ENCODE peak calls at places on chromosomes 1 and 21, in nine cellular contexts. I is tibial artery, Y is GM12865, L is esophagus squamous epithelium, Z is ovary, A is heart left ventricle, V is CD14-positive monocyte, Q is activated B cell treated with CpG ODN at 0.5 μM for 24 hours, W is tibial nerve. S is an unnamed sample.

GRCh38 chr1:202162049-202162417 is 1.6 kb upstream of the PTPN7 start:
- DNase-seq in I (no peak), Y (peak; percentile 69), L (no peak), Z (no peak), A (no peak), V (no peak), Q (peak; percentile 42), W (no peak), S (no peak)

GRCh38 chr1:29567257-29567656 is 330.9 kb downstream of the PTPRU start:
- DNase-seq in I (no peak), Y (no peak), L (no peak), Z (no peak), A (no peak), V (no peak), Q (no peak), W (no peak), S (no peak)

GRCh38 chr1:221729771-221730170 is 12.1 kb downstream of the DUSP10 start:
- DNase-seq in I (no peak), Y (no peak), L (no peak), Z (no peak), A (no peak), V (no peak), Q (no peak), W (no peak), S (no peak)

GRCh38 chr1:20381961-20382360 is 91.3 kb downstream of the VWA5B1 start:
- DNase-seq in I (no peak), Y (no peak), L (no peak), Z (no peak), A (no peak), V (no peak), Q (no peak), W (no peak), S (no peak)

GRCh38 chr1:229432116-229432461 is 1.8 kb downstream of the ACTA1 start:
- DNase-seq in I (no peak), Y (no peak), L (no peak), Z (no peak), A (no peak), V (no peak), Q (no peak), W (no peak), S (no peak)

GRCh38 chr1:31238986-31239613 is 587 bp downstream of the NKAIN1 start:
- DNase-seq in I (no peak), Y (no peak), L (no peak), Z (no peak), A (no peak), V (no peak), Q (no peak), W (no peak), S (no peak)

GRCh38 chr1:202959276-202959620 is 1.1 kb upstream of the ADIPOR1 start:
- DNase-seq in I (no peak), Y (no peak), L (no peak), Z (no peak), A (no peak), V (no peak), Q (no peak), W (no peak), S (no peak)

GRCh38 chr1:230137328-230137815 is 70.3 kb downstream of the GALNT2 start:
- DNase-seq in I (no peak), Y (no peak), L (no peak), Z (no peak), A (no peak), V (no peak), Q (no peak), W (no peak), S (no peak)

GRCh38 chr1:204408074-204408507 is 3.5 kb downstream of the PPP1R15B start:
- DNase-seq in I (peak; percentile 85), Y (peak; percentile 23), L (no peak), Z (peak; percentile 77), A (peak; percentile 73), V (no peak), Q (no peak), W (peak; percentile 81), S (no peak)

GRCh38 chr21:39863111-39863510 is 4.1 kb upstream of the PCP4 start:
- DNase-seq in I (no peak), Y (no peak), L (no peak), Z (no peak), A (no peak), V (no peak), Q (no peak), W (no peak), S (no peak)

GRCh38 chr1:223732993-223733798 is 20.9 kb downstream of the CAPN2 start:
- DNase-seq in I (no peak), Y (no peak), L (no peak), Z (no peak), A (peak; percentile 65), V (no peak), Q (no peak), W (no peak), S (no peak)

GRCh38 chr1:58929667-58930325 is 145.9 kb upstream of the JUN start:
- DNase-seq in I (no peak), Y (no peak), L (no peak), Z (no peak), A (no peak), V (no peak), Q (no peak), W (no peak), S (no peak)

GRCh38 chr21:38832664-38833063 is 26.9 kb downstream of the ETS2 start:
- DNase-seq in I (no peak), Y (no peak), L (no peak), Z (no peak), A (no peak), V (no peak), Q (no peak), W (no peak), S (no peak)

GRCh38 chr1:59243544-59243943 is 53.4 kb upstream of the FGGY start:
- DNase-seq in I (no peak), Y (no peak), L (no peak), Z (no peak), A (no peak), V (no peak), Q (no peak), W (no peak), S (no peak)

GRCh38 chr21:39363607-39364555 is 15.0 kb upstream of the HMGN1 start:
- DNase-seq in I (no peak), Y (no peak), L (no peak), Z (no peak), A (no peak), V (no peak), Q (no peak), W (no peak), S (no peak)

GRCh38 chr1:172360960-172361359 is 59.5 kb upstream of the C1orf105 start:
- DNase-seq in I (no peak), Y (peak; percentile 83), L (no peak), Z (no peak), A (no peak), V (no peak), Q (no peak), W (no peak), S (no peak)

GRCh38 chr1:224182057-224182865 is 779 bp upstream of the DEGS1 start:
- DNase-seq in I (no peak), Y (peak; percentile 90), L (no peak), Z (no peak), A (no peak), V (no peak), Q (peak; percentile 18), W (no peak), S (no peak)

GRCh38 chr21:46457801-46458314 is 833 bp upstream of the DIP2A start:
- DNase-seq in I (peak; percentile 74), Y (peak; percentile 69), L (no peak), Z (peak; percentile 72), A (peak; percentile 44), V (no peak), Q (no peak), W (peak; percentile 22), S (peak; percentile 75)

GRCh38 chr1:207923561-207923960 is 12.6 kb upstream of the CD34 start:
- DNase-seq in I (no peak), Y (no peak), L (no peak), Z (no peak), A (peak; percentile 42), V (no peak), Q (no peak), W (no peak), S (no peak)

GRCh38 chr1:8120693-8121260 is 94.7 kb upstream of the ERRFI1 start:
- DNase-seq in I (peak; percentile 21), Y (peak; percentile 33), L (no peak), Z (no peak), A (no peak), V (no peak), Q (no peak), W (no peak), S (no peak)

GRCh38 chr1:152440635-152441471 is 26.8 kb upstream of the CRNN start:
- DNase-seq in I (peak; percentile 68), Y (peak; percentile 82), L (no peak), Z (peak; percentile 45), A (peak; percentile 60), V (peak; percentile 61), Q (peak; percentile 37), W (peak; percentile 65), S (no peak)
- TF ChIP-seq CTCF in I (peak; percentile 75), Y (peak; percentile 92), L (peak; percentile 76), Z (peak; percentile 16), A (peak; percentile 72), V (peak; percentile 86), Q (no peak), W (peak; percentile 78), S (peak; percentile 44)

GRCh38 chr1:9957726-9958125 is 14.5 kb downstream of the NMNAT1 start:
- DNase-seq in I (no peak), Y (no peak), L (no peak), Z (no peak), A (no peak), V (no peak), Q (no peak), W (no peak), S (no peak)
- TF ChIP-seq CTCF in I (no peak), Y (no peak), L (no peak), Z (no peak), A (no peak), V (no peak), Q (no peak), W (no peak), S (no peak)

DNA sequence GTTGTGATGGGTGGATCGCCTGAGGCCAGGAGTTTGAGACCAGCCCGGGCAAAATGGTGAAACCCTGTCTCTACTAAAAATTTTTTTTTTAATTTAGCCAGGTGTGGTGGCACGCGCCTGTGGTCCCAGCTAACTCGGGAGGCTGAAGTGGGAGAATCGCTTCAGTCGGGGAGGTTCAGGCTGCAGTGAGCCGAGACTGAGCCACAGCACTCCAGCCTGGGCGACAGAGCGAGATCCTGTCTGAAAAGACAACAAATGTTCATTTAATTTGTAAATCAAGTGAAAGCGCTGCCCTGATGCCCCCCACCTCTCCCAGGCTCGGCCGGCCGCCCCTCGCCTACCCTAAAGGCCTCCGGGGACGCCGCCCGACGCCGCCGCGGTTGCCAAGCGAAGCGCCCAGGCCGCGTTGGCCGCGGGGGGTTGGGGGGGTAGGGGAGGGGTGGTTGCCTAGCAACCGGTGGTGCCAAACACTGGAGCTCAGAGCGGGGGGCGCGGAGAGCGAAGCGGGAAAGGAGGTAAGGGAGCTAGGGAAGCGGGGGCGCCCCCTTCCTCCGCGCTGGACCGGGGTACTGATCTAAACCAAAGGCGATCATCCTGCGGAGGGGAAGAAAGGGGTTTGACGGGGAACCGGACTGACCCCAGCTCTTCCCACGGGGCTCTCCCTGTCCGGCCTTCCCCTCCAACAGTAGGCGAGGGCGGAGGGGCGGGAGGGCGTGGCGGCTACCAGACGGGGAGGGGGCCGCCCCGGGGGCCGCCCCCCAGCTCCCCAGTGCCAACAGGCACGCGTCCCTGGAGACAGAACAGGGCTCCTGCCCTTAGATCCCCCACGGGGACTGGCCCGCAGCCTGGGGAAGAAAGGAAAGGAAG is at the start of gene TEKT2:
- DNase-seq in I (no peak), Y (no peak), L (no peak), Z (peak; percentile 78), A (no peak), V (no peak), Q (no peak), W (no peak), S (no peak)
- TF ChIP-seq CTCF in I (no peak), Y (no peak), L (no peak), Z (no peak), A (no peak), V (no peak), Q (no peak), W (no peak), S (no peak)

GRCh38 chr1:33342041-33342723 is 21.3 kb upstream of the A3GALT2 start:
- DNase-seq in I (peak; percentile 93), Y (peak; percentile 62), L (no peak), Z (peak; percentile 64), A (peak; percentile 63), V (no peak), Q (no peak), W (peak; percentile 79), S (no peak)
- TF ChIP-seq CTCF in I (no peak), Y (no peak), L (no peak), Z (no peak), A (no peak), V (no peak), Q (no peak), W (no peak), S (no peak)

S was measured in type B pancreatic cell.